ENCODE peak calls at places on chromosomes 2 and 18, in six cellular contexts. J is dermis blood vessel endothelial cell; H is stimulated activated CD8-positive, alpha-beta memory T cell treated with anti-CD3 and anti-CD28 coated beads, Interleukin-4, amount 100 ng/mL, for 24 hours; E is NCI-H1105; N is neural crest cell; M is NCI-H1092 treated with DMSO at 0.1 percent for 48 hours. S is an unnamed sample.

GRCh38 chr18:21991897-21992296 is 177.5 kb upstream of the GATA6 start:
- DNase-seq in E (no peak), J (no peak), M (no peak), H (no peak), N (no peak), S (no peak)

GRCh38 chr2:54570925-54571694 is 115.0 kb downstream of the SPTBN1 start:
- DNase-seq in J (peak; percentile 85), M (peak; percentile 48), H (peak; percentile 47), N (no peak), E (no peak), S (no peak)

GRCh38 chr2:233972941-233973575 is 55.9 kb downstream of the TRPM8 start:
- DNase-seq in J (no peak), N (no peak), H (no peak), M (no peak), E (no peak), S (no peak)

GRCh38 chr2:52539026-52539964 is 1228.3 kb upstream of the CHAC2 start:
- DNase-seq in M (no peak), N (no peak), J (no peak), E (no peak), H (no peak), S (no peak)

GRCh38 chr18:79938196-79938595 is 13.3 kb downstream of the SLC66A2 start:
- DNase-seq in E (no peak), H (no peak), N (no peak), J (no peak), M (no peak), S (no peak)

GRCh38 chr2:237705225-237705524 is 77.8 kb downstream of the LRRFIP1 start:
- DNase-seq in J (no peak), N (no peak), M (no peak), H (no peak), E (no peak), S (no peak)

GRCh38 chr18:1659190-1659589 is 754.5 kb downstream of the ADCYAP1 start:
- DNase-seq in J (no peak), M (peak; percentile 60), E (no peak), N (no peak), H (no peak), S (peak; percentile 84)

GRCh38 chr2:224287533-224287932 is 114.4 kb downstream of the FAM124B start:
- DNase-seq in H (no peak), M (no peak), J (no peak), N (no peak), E (no peak), S (no peak)

GRCh38 chr2:237122214-237122666 is 36.6 kb downstream of the COPS8 start:
- DNase-seq in M (peak; percentile 2), H (peak; percentile 53), J (peak; percentile 83), N (peak; percentile 52), E (no peak), S (peak; percentile 66)

GRCh38 chr2:221447310-221447709 is 124.8 kb downstream of the EPHA4 start:
- DNase-seq in J (no peak), E (no peak), M (no peak), N (no peak), H (no peak), S (no peak)

GRCh38 chr2:120448427-120448826 is 102.5 kb downstream of the INHBB start:
- DNase-seq in N (no peak), M (no peak), E (no peak), H (no peak), J (no peak), S (no peak)

GRCh38 chr2:241018051-241018891 is 19.9 kb downstream of the SNED1 start:
- DNase-seq in H (no peak), M (no peak), N (no peak), J (no peak), E (no peak), S (no peak)

GRCh38 chr2:73836141-73836943 is 7.6 kb downstream of the STAMBP start:
- DNase-seq in J (no peak), M (no peak), N (no peak), E (no peak), H (no peak), S (no peak)

GRCh38 chr18:76498064-76498463 is 3.0 kb upstream of the ZNF516 start:
- DNase-seq in H (no peak), N (no peak), M (no peak), J (no peak), E (no peak), S (no peak)

GRCh38 chr2:235017441-235017840 is 65.6 kb downstream of the SH3BP4 start:
- DNase-seq in M (no peak), N (no peak), E (no peak), J (no peak), H (no peak), S (no peak)

GRCh38 chr2:221422516-221423211 is 149.4 kb downstream of the EPHA4 start:
- DNase-seq in E (no peak), M (no peak), J (peak; percentile 68), N (no peak), H (no peak), S (no peak)

GRCh38 chr2:133229974-133230373 is 338.3 kb downstream of the NCKAP5 start:
- DNase-seq in J (no peak), H (no peak), N (no peak), E (no peak), M (no peak), S (no peak)

S was measured in NCI-H510A.